ENCODE peak calls at places on chromosome 5, in nine cellular contexts. One of them, this sample, is unnamed.

GRCh38 chr5:135565691-135566421 is 12.9 kb downstream of the CXCL14 start:
- DNase-seq in tibial artery: peak
- DNase-seq in CD4-positive, CD25-positive, alpha-beta regulatory T cell: peak
- DNase-seq in effector memory CD4-positive, alpha-beta T cell: peak
- DNase-seq in fibroblast of lung: peak
- DNase-seq in astrocyte: peak
- DNase-seq in astrocyte of the spinal cord: peak
- DNase-seq in AG09309: no peak
- DNase-seq in kidney epithelial cell: no peak
- DNase-seq in this sample: peak

GRCh38 chr5:177231479-177232250 is 71.9 kb downstream of the RAB24 start:
- DNase-seq in AG09309: no peak
- DNase-seq in kidney epithelial cell: no peak
- DNase-seq in tibial artery: no peak
- DNase-seq in astrocyte: no peak
- DNase-seq in astrocyte of the spinal cord: no peak
- DNase-seq in effector memory CD4-positive, alpha-beta T cell: no peak
- DNase-seq in CD4-positive, CD25-positive, alpha-beta regulatory T cell: no peak
- DNase-seq in fibroblast of lung: no peak
- DNase-seq in this sample: no peak

GRCh38 chr5:55682071-55682470 is 30.1 kb downstream of the SLC38A9 start:
- DNase-seq in astrocyte of the spinal cord: no peak
- DNase-seq in astrocyte: no peak
- DNase-seq in effector memory CD4-positive, alpha-beta T cell: no peak
- DNase-seq in kidney epithelial cell: no peak
- DNase-seq in tibial artery: no peak
- DNase-seq in fibroblast of lung: no peak
- DNase-seq in CD4-positive, CD25-positive, alpha-beta regulatory T cell: no peak
- DNase-seq in AG09309: no peak
- DNase-seq in this sample: no peak

GRCh38 chr5:176887252-176887849 is 11.8 kb downstream of the HK3 start:
- DNase-seq in astrocyte: no peak
- DNase-seq in tibial artery: no peak
- DNase-seq in fibroblast of lung: no peak
- DNase-seq in effector memory CD4-positive, alpha-beta T cell: no peak
- DNase-seq in AG09309: no peak
- DNase-seq in kidney epithelial cell: no peak
- DNase-seq in CD4-positive, CD25-positive, alpha-beta regulatory T cell: no peak
- DNase-seq in astrocyte of the spinal cord: no peak
- DNase-seq in this sample: no peak

GRCh38 chr5:43396762-43397304 is 15.4 kb downstream of the CCL28 start:
- DNase-seq in AG09309: no peak
- DNase-seq in effector memory CD4-positive, alpha-beta T cell: peak
- DNase-seq in CD4-positive, CD25-positive, alpha-beta regulatory T cell: peak
- DNase-seq in kidney epithelial cell: no peak
- DNase-seq in fibroblast of lung: peak
- DNase-seq in astrocyte of the spinal cord: peak
- DNase-seq in astrocyte: peak
- DNase-seq in tibial artery: peak
- DNase-seq in this sample: peak

GRCh38 chr5:41012318-41012717 is 58.8 kb downstream of the MROH2B start:
- DNase-seq in astrocyte of the spinal cord: no peak
- DNase-seq in astrocyte: no peak
- DNase-seq in tibial artery: no peak
- DNase-seq in effector memory CD4-positive, alpha-beta T cell: no peak
- DNase-seq in AG09309: no peak
- DNase-seq in CD4-positive, CD25-positive, alpha-beta regulatory T cell: no peak
- DNase-seq in kidney epithelial cell: no peak
- DNase-seq in fibroblast of lung: no peak
- DNase-seq in this sample: no peak

GRCh38 chr5:179243333-179243732 is 101.9 kb downstream of the ADAMTS2 start:
- DNase-seq in effector memory CD4-positive, alpha-beta T cell: no peak
- DNase-seq in astrocyte: no peak
- DNase-seq in tibial artery: peak
- DNase-seq in CD4-positive, CD25-positive, alpha-beta regulatory T cell: no peak
- DNase-seq in AG09309: no peak
- DNase-seq in kidney epithelial cell: no peak
- DNase-seq in astrocyte of the spinal cord: peak
- DNase-seq in fibroblast of lung: peak
- DNase-seq in this sample: no peak

GRCh38 chr5:87499478-87500410 is 87.0 kb upstream of the CCNH start:
- DNase-seq in astrocyte of the spinal cord: no peak
- DNase-seq in CD4-positive, CD25-positive, alpha-beta regulatory T cell: no peak
- DNase-seq in astrocyte: no peak
- DNase-seq in AG09309: no peak
- DNase-seq in effector memory CD4-positive, alpha-beta T cell: no peak
- DNase-seq in kidney epithelial cell: no peak
- DNase-seq in fibroblast of lung: no peak
- DNase-seq in tibial artery: no peak
- DNase-seq in this sample: no peak

GRCh38 chr5:112338681-112339337 is 80.3 kb downstream of the EPB41L4A start:
- DNase-seq in astrocyte: peak
- DNase-seq in tibial artery: no peak
- DNase-seq in AG09309: no peak
- DNase-seq in fibroblast of lung: peak
- DNase-seq in CD4-positive, CD25-positive, alpha-beta regulatory T cell: no peak
- DNase-seq in astrocyte of the spinal cord: peak
- DNase-seq in effector memory CD4-positive, alpha-beta T cell: no peak
- DNase-seq in kidney epithelial cell: peak
- DNase-seq in this sample: no peak

GRCh38 chr5:69032009-69032408 is 61.8 kb upstream of the SLC30A5 start:
- DNase-seq in tibial artery: no peak
- DNase-seq in AG09309: no peak
- DNase-seq in astrocyte: no peak
- DNase-seq in kidney epithelial cell: no peak
- DNase-seq in effector memory CD4-positive, alpha-beta T cell: no peak
- DNase-seq in CD4-positive, CD25-positive, alpha-beta regulatory T cell: no peak
- DNase-seq in fibroblast of lung: no peak
- DNase-seq in astrocyte of the spinal cord: no peak
- DNase-seq in this sample: no peak

DNA sequence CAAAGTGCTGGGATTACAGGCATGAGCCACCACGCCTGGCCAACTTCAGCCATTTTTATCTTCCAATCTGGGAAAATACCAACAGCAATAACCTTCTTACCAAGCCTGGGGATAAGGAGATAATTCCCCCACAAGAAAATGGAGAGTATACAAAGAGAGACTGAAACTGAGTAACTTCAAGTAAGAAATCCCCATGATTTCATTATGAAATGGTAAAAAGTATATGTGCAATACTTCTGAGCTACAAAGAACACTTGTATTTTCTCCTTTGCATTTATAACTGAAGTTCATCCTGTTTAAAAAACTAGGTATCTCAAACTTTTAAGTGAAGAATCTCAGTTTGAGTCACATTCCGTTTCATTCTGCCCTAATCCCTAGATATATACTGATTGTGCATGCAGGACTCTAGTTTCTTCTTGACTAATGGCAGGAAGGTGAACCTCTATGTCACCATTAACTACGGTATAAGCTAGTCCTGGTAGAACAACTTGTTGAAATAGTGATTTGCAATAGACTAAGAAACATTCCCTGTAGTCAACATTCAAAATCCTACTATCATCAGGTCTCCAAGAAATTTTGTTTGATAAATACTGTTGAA is 2071.4 kb downstream of the MAT2B start:
- DNase-seq in fibroblast of lung: no peak
- DNase-seq in tibial artery: no peak
- DNase-seq in kidney epithelial cell: no peak
- DNase-seq in AG09309: no peak
- DNase-seq in astrocyte of the spinal cord: no peak
- DNase-seq in astrocyte: no peak
- DNase-seq in CD4-positive, CD25-positive, alpha-beta regulatory T cell: no peak
- DNase-seq in effector memory CD4-positive, alpha-beta T cell: no peak
- DNase-seq in this sample: no peak
- H3K4me3 ChIP-seq in fibroblast of lung: no peak
- H3K4me3 ChIP-seq in tibial artery: no peak
- H3K4me3 ChIP-seq in kidney epithelial cell: no peak
- H3K4me3 ChIP-seq in AG09309: no peak
- H3K4me3 ChIP-seq in astrocyte of the spinal cord: no peak
- H3K4me3 ChIP-seq in astrocyte: no peak
- H3K4me3 ChIP-seq in CD4-positive, CD25-positive, alpha-beta regulatory T cell: no peak
- H3K4me3 ChIP-seq in effector memory CD4-positive, alpha-beta T cell: no peak
- H3K4me3 ChIP-seq in this sample: no peak

DNA sequence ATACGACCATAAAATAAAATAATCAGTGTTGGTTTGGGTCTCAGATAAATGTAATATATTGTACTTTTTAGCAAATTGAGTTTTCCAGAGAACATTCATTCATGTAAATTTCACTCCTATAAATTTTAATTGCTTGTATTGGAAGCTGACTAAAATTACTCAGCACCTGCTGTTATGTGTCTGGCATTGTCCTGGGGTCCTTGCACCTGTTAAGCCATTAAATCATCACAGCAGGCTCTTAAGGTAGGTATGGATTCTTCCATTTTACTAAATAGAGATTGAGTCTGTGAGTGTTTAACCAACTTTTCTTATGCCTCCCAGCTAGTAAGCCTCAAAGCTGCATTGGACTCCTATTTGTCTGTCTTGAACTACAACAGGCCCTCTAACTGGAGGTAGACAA is 78.8 kb downstream of the PARP8 start:
- DNase-seq in astrocyte of the spinal cord: no peak
- DNase-seq in fibroblast of lung: no peak
- DNase-seq in kidney epithelial cell: no peak
- DNase-seq in astrocyte: no peak
- DNase-seq in tibial artery: no peak
- DNase-seq in effector memory CD4-positive, alpha-beta T cell: no peak
- DNase-seq in CD4-positive, CD25-positive, alpha-beta regulatory T cell: no peak
- DNase-seq in AG09309: no peak
- DNase-seq in this sample: no peak
- H3K4me3 ChIP-seq in astrocyte of the spinal cord: no peak
- H3K4me3 ChIP-seq in fibroblast of lung: peak
- H3K4me3 ChIP-seq in kidney epithelial cell: no peak
- H3K4me3 ChIP-seq in astrocyte: no peak
- H3K4me3 ChIP-seq in tibial artery: peak
- H3K4me3 ChIP-seq in effector memory CD4-positive, alpha-beta T cell: peak
- H3K4me3 ChIP-seq in CD4-positive, CD25-positive, alpha-beta regulatory T cell: peak
- H3K4me3 ChIP-seq in AG09309: peak
- H3K4me3 ChIP-seq in this sample: no peak

GRCh38 chr5:72503888-72504491 is 3.2 kb downstream of the ZNF366 start:
- DNase-seq in tibial artery: no peak
- DNase-seq in CD4-positive, CD25-positive, alpha-beta regulatory T cell: no peak
- DNase-seq in kidney epithelial cell: no peak
- DNase-seq in astrocyte: no peak
- DNase-seq in effector memory CD4-positive, alpha-beta T cell: no peak
- DNase-seq in astrocyte of the spinal cord: peak
- DNase-seq in AG09309: no peak
- DNase-seq in fibroblast of lung: peak
- DNase-seq in this sample: peak

GRCh38 chr5:72507360-72508238 is at the start of gene ZNF366:
- DNase-seq in kidney epithelial cell: no peak
- DNase-seq in tibial artery: no peak
- DNase-seq in CD4-positive, CD25-positive, alpha-beta regulatory T cell: no peak
- DNase-seq in astrocyte of the spinal cord: no peak
- DNase-seq in AG09309: no peak
- DNase-seq in astrocyte: peak
- DNase-seq in effector memory CD4-positive, alpha-beta T cell: no peak
- DNase-seq in fibroblast of lung: peak
- DNase-seq in this sample: no peak

GRCh38 chr5:72506150-72506549 is 1.1 kb downstream of the ZNF366 start:
- DNase-seq in AG09309: no peak
- DNase-seq in CD4-positive, CD25-positive, alpha-beta regulatory T cell: no peak
- DNase-seq in fibroblast of lung: no peak
- DNase-seq in effector memory CD4-positive, alpha-beta T cell: no peak
- DNase-seq in astrocyte: no peak
- DNase-seq in tibial artery: no peak
- DNase-seq in astrocyte of the spinal cord: no peak
- DNase-seq in kidney epithelial cell: no peak
- DNase-seq in this sample: no peak

GRCh38 chr5:72505026-72505425 is 2.2 kb downstream of the ZNF366 start:
- DNase-seq in fibroblast of lung: no peak
- DNase-seq in astrocyte of the spinal cord: no peak
- DNase-seq in AG09309: no peak
- DNase-seq in kidney epithelial cell: no peak
- DNase-seq in CD4-positive, CD25-positive, alpha-beta regulatory T cell: no peak
- DNase-seq in tibial artery: no peak
- DNase-seq in astrocyte: no peak
- DNase-seq in effector memory CD4-positive, alpha-beta T cell: no peak
- DNase-seq in this sample: no peak

GRCh38 chr5:72505539-72505938 is 1.7 kb downstream of the ZNF366 start:
- DNase-seq in astrocyte: no peak
- DNase-seq in astrocyte of the spinal cord: no peak
- DNase-seq in AG09309: no peak
- DNase-seq in kidney epithelial cell: no peak
- DNase-seq in CD4-positive, CD25-positive, alpha-beta regulatory T cell: no peak
- DNase-seq in fibroblast of lung: no peak
- DNase-seq in tibial artery: no peak
- DNase-seq in effector memory CD4-positive, alpha-beta T cell: no peak
- DNase-seq in this sample: no peak
- H3K4me3 ChIP-seq in astrocyte: no peak
- H3K4me3 ChIP-seq in astrocyte of the spinal cord: no peak
- H3K4me3 ChIP-seq in AG09309: no peak
- H3K4me3 ChIP-seq in kidney epithelial cell: no peak
- H3K4me3 ChIP-seq in CD4-positive, CD25-positive, alpha-beta regulatory T cell: no peak
- H3K4me3 ChIP-seq in fibroblast of lung: no peak
- H3K4me3 ChIP-seq in tibial artery: no peak
- H3K4me3 ChIP-seq in effector memory CD4-positive, alpha-beta T cell: no peak
- H3K4me3 ChIP-seq in this sample: no peak

GRCh38 chr5:96930058-96930457 is 5.8 kb upstream of the LNPEP start:
- DNase-seq in tibial artery: no peak
- DNase-seq in astrocyte: no peak
- DNase-seq in astrocyte of the spinal cord: peak
- DNase-seq in AG09309: no peak
- DNase-seq in effector memory CD4-positive, alpha-beta T cell: no peak
- DNase-seq in CD4-positive, CD25-positive, alpha-beta regulatory T cell: no peak
- DNase-seq in kidney epithelial cell: no peak
- DNase-seq in fibroblast of lung: peak
- DNase-seq in this sample: no peak

GRCh38 chr5:96931605-96932004 is 4.3 kb upstream of the LNPEP start:
- DNase-seq in AG09309: no peak
- DNase-seq in effector memory CD4-positive, alpha-beta T cell: no peak
- DNase-seq in kidney epithelial cell: no peak
- DNase-seq in CD4-positive, CD25-positive, alpha-beta regulatory T cell: no peak
- DNase-seq in tibial artery: no peak
- DNase-seq in astrocyte: no peak
- DNase-seq in fibroblast of lung: no peak
- DNase-seq in astrocyte of the spinal cord: no peak
- DNase-seq in this sample: peak

GRCh38 chr5:96933764-96934163 is 2.1 kb upstream of the LNPEP start:
- DNase-seq in AG09309: no peak
- DNase-seq in CD4-positive, CD25-positive, alpha-beta regulatory T cell: no peak
- DNase-seq in kidney epithelial cell: no peak
- DNase-seq in fibroblast of lung: no peak
- DNase-seq in tibial artery: no peak
- DNase-seq in effector memory CD4-positive, alpha-beta T cell: no peak
- DNase-seq in astrocyte of the spinal cord: no peak
- DNase-seq in astrocyte: no peak
- DNase-seq in this sample: no peak

GRCh38 chr5:96930589-96930988 is 5.3 kb upstream of the LNPEP start:
- DNase-seq in astrocyte of the spinal cord: no peak
- DNase-seq in kidney epithelial cell: no peak
- DNase-seq in effector memory CD4-positive, alpha-beta T cell: no peak
- DNase-seq in astrocyte: no peak
- DNase-seq in AG09309: no peak
- DNase-seq in tibial artery: no peak
- DNase-seq in fibroblast of lung: no peak
- DNase-seq in CD4-positive, CD25-positive, alpha-beta regulatory T cell: no peak
- DNase-seq in this sample: no peak

DNA sequence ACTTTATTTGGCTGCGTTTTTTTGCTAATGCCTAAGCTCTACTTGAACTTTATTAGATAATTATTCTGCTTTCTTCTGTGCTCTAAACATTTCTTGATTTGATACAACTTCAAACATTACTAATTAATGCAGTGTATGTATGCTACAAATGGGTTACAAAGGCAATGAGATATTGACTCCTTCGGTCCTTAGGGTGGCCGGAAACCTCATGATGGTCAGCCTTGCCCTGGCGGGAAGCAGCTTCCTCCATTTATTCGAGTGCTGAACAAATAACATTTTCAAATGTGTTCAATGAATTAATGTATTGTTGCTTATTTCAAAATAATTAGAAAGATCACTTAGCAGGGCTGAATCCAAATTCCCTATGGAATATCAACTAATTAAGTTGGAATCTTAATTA is 3.9 kb upstream of the LNPEP start:
- DNase-seq in CD4-positive, CD25-positive, alpha-beta regulatory T cell: no peak
- DNase-seq in tibial artery: no peak
- DNase-seq in astrocyte of the spinal cord: no peak
- DNase-seq in AG09309: no peak
- DNase-seq in astrocyte: no peak
- DNase-seq in effector memory CD4-positive, alpha-beta T cell: no peak
- DNase-seq in kidney epithelial cell: no peak
- DNase-seq in fibroblast of lung: no peak
- DNase-seq in this sample: no peak
- H3K4me3 ChIP-seq in CD4-positive, CD25-positive, alpha-beta regulatory T cell: peak
- H3K4me3 ChIP-seq in tibial artery: no peak
- H3K4me3 ChIP-seq in astrocyte of the spinal cord: no peak
- H3K4me3 ChIP-seq in AG09309: no peak
- H3K4me3 ChIP-seq in astrocyte: no peak
- H3K4me3 ChIP-seq in effector memory CD4-positive, alpha-beta T cell: peak
- H3K4me3 ChIP-seq in kidney epithelial cell: no peak
- H3K4me3 ChIP-seq in fibroblast of lung: no peak
- H3K4me3 ChIP-seq in this sample: no peak